ENCODE peak calls at places on chromosome 5, in six cellular contexts. One of them, this sample, is unnamed.

GRCh38 chr5:93930098-93930497 is 188.7 kb upstream of the POU5F2 start:
- DNase-seq in left colon: no peak
- DNase-seq in right cardiac atrium: no peak
- DNase-seq in stimulated activated CD4-positive, alpha-beta T cell treated with anti-CD3 and anti-CD28 coated beads, Interleukin-15, amount 100 ng/mL, for 1 hour: no peak
- DNase-seq in stimulated activated CD8-positive, alpha-beta memory T cell treated with anti-CD3 and anti-CD28 coated beads, Interleukin-15, amount 100 ng/mL, for 4 hours: no peak
- DNase-seq in left ventricle myocardium inferior: no peak
- DNase-seq in this sample: no peak

GRCh38 chr5:93582677-93583524 is at the start of gene NR2F1:
- DNase-seq in left colon: peak; percentile 47
- DNase-seq in right cardiac atrium: peak; percentile 82
- DNase-seq in stimulated activated CD4-positive, alpha-beta T cell treated with anti-CD3 and anti-CD28 coated beads, Interleukin-15, amount 100 ng/mL, for 1 hour: no peak
- DNase-seq in stimulated activated CD8-positive, alpha-beta memory T cell treated with anti-CD3 and anti-CD28 coated beads, Interleukin-15, amount 100 ng/mL, for 4 hours: no peak
- DNase-seq in left ventricle myocardium inferior: no peak
- DNase-seq in this sample: peak; percentile 89

GRCh38 chr5:41083306-41083705 is 12.2 kb upstream of the MROH2B start:
- DNase-seq in left colon: no peak
- DNase-seq in right cardiac atrium: no peak
- DNase-seq in stimulated activated CD4-positive, alpha-beta T cell treated with anti-CD3 and anti-CD28 coated beads, Interleukin-15, amount 100 ng/mL, for 1 hour: no peak
- DNase-seq in stimulated activated CD8-positive, alpha-beta memory T cell treated with anti-CD3 and anti-CD28 coated beads, Interleukin-15, amount 100 ng/mL, for 4 hours: no peak
- DNase-seq in left ventricle myocardium inferior: no peak
- DNase-seq in this sample: no peak

GRCh38 chr5:176144508-176144907 is 93.7 kb upstream of the SIMC1 start:
- DNase-seq in left colon: no peak
- DNase-seq in right cardiac atrium: no peak
- DNase-seq in stimulated activated CD4-positive, alpha-beta T cell treated with anti-CD3 and anti-CD28 coated beads, Interleukin-15, amount 100 ng/mL, for 1 hour: no peak
- DNase-seq in stimulated activated CD8-positive, alpha-beta memory T cell treated with anti-CD3 and anti-CD28 coated beads, Interleukin-15, amount 100 ng/mL, for 4 hours: no peak
- DNase-seq in left ventricle myocardium inferior: no peak
- DNase-seq in this sample: no peak

GRCh38 chr5:177432905-177433657 is 6.6 kb downstream of the GRK6 start:
- DNase-seq in left colon: no peak
- DNase-seq in right cardiac atrium: peak; percentile 48
- DNase-seq in stimulated activated CD4-positive, alpha-beta T cell treated with anti-CD3 and anti-CD28 coated beads, Interleukin-15, amount 100 ng/mL, for 1 hour: no peak
- DNase-seq in stimulated activated CD8-positive, alpha-beta memory T cell treated with anti-CD3 and anti-CD28 coated beads, Interleukin-15, amount 100 ng/mL, for 4 hours: no peak
- DNase-seq in left ventricle myocardium inferior: no peak
- DNase-seq in this sample: no peak

GRCh38 chr5:1419476-1420210 is 25.6 kb downstream of the SLC6A3 start:
- DNase-seq in left colon: no peak
- DNase-seq in right cardiac atrium: no peak
- DNase-seq in stimulated activated CD4-positive, alpha-beta T cell treated with anti-CD3 and anti-CD28 coated beads, Interleukin-15, amount 100 ng/mL, for 1 hour: no peak
- DNase-seq in stimulated activated CD8-positive, alpha-beta memory T cell treated with anti-CD3 and anti-CD28 coated beads, Interleukin-15, amount 100 ng/mL, for 4 hours: no peak
- DNase-seq in left ventricle myocardium inferior: no peak
- DNase-seq in this sample: no peak

GRCh38 chr5:5658226-5658625 is 235.7 kb downstream of the ICE1 start:
- DNase-seq in left colon: peak; percentile 6
- DNase-seq in right cardiac atrium: peak; percentile 58
- DNase-seq in stimulated activated CD4-positive, alpha-beta T cell treated with anti-CD3 and anti-CD28 coated beads, Interleukin-15, amount 100 ng/mL, for 1 hour: no peak
- DNase-seq in stimulated activated CD8-positive, alpha-beta memory T cell treated with anti-CD3 and anti-CD28 coated beads, Interleukin-15, amount 100 ng/mL, for 4 hours: no peak
- DNase-seq in left ventricle myocardium inferior: no peak
- DNase-seq in this sample: peak; percentile 5

GRCh38 chr5:19950897-19951296 is 37.1 kb downstream of the CDH18 start:
- DNase-seq in left colon: no peak
- DNase-seq in right cardiac atrium: no peak
- DNase-seq in stimulated activated CD4-positive, alpha-beta T cell treated with anti-CD3 and anti-CD28 coated beads, Interleukin-15, amount 100 ng/mL, for 1 hour: no peak
- DNase-seq in stimulated activated CD8-positive, alpha-beta memory T cell treated with anti-CD3 and anti-CD28 coated beads, Interleukin-15, amount 100 ng/mL, for 4 hours: no peak
- DNase-seq in left ventricle myocardium inferior: no peak
- DNase-seq in this sample: no peak

GRCh38 chr5:109692011-109692410 is 2.3 kb downstream of the MAN2A1 start:
- DNase-seq in left colon: no peak
- DNase-seq in right cardiac atrium: no peak
- DNase-seq in stimulated activated CD4-positive, alpha-beta T cell treated with anti-CD3 and anti-CD28 coated beads, Interleukin-15, amount 100 ng/mL, for 1 hour: no peak
- DNase-seq in stimulated activated CD8-positive, alpha-beta memory T cell treated with anti-CD3 and anti-CD28 coated beads, Interleukin-15, amount 100 ng/mL, for 4 hours: no peak
- DNase-seq in left ventricle myocardium inferior: no peak
- DNase-seq in this sample: no peak

GRCh38 chr5:124660229-124661093 is 86.0 kb downstream of the ZNF608 start:
- DNase-seq in left colon: no peak
- DNase-seq in right cardiac atrium: no peak
- DNase-seq in stimulated activated CD4-positive, alpha-beta T cell treated with anti-CD3 and anti-CD28 coated beads, Interleukin-15, amount 100 ng/mL, for 1 hour: no peak
- DNase-seq in stimulated activated CD8-positive, alpha-beta memory T cell treated with anti-CD3 and anti-CD28 coated beads, Interleukin-15, amount 100 ng/mL, for 4 hours: no peak
- DNase-seq in left ventricle myocardium inferior: no peak
- DNase-seq in this sample: no peak

GRCh38 chr5:132363431-132364112 is 5.9 kb upstream of the SLC22A5 start:
- DNase-seq in left colon: no peak
- DNase-seq in right cardiac atrium: no peak
- DNase-seq in stimulated activated CD4-positive, alpha-beta T cell treated with anti-CD3 and anti-CD28 coated beads, Interleukin-15, amount 100 ng/mL, for 1 hour: no peak
- DNase-seq in stimulated activated CD8-positive, alpha-beta memory T cell treated with anti-CD3 and anti-CD28 coated beads, Interleukin-15, amount 100 ng/mL, for 4 hours: no peak
- DNase-seq in left ventricle myocardium inferior: no peak
- DNase-seq in this sample: no peak

GRCh38 chr5:111453747-111454146 is 58.6 kb downstream of the STARD4 start:
- DNase-seq in left colon: no peak
- DNase-seq in right cardiac atrium: no peak
- DNase-seq in stimulated activated CD4-positive, alpha-beta T cell treated with anti-CD3 and anti-CD28 coated beads, Interleukin-15, amount 100 ng/mL, for 1 hour: no peak
- DNase-seq in stimulated activated CD8-positive, alpha-beta memory T cell treated with anti-CD3 and anti-CD28 coated beads, Interleukin-15, amount 100 ng/mL, for 4 hours: no peak
- DNase-seq in left ventricle myocardium inferior: no peak
- DNase-seq in this sample: no peak

GRCh38 chr5:60549841-60550240 is 150.1 kb downstream of the DEPDC1B start:
- DNase-seq in left colon: no peak
- DNase-seq in right cardiac atrium: no peak
- DNase-seq in stimulated activated CD4-positive, alpha-beta T cell treated with anti-CD3 and anti-CD28 coated beads, Interleukin-15, amount 100 ng/mL, for 1 hour: no peak
- DNase-seq in stimulated activated CD8-positive, alpha-beta memory T cell treated with anti-CD3 and anti-CD28 coated beads, Interleukin-15, amount 100 ng/mL, for 4 hours: no peak
- DNase-seq in left ventricle myocardium inferior: no peak
- DNase-seq in this sample: no peak

GRCh38 chr5:1479066-1479465 is 33.8 kb upstream of the SLC6A3 start:
- DNase-seq in left colon: no peak
- DNase-seq in right cardiac atrium: no peak
- DNase-seq in stimulated activated CD4-positive, alpha-beta T cell treated with anti-CD3 and anti-CD28 coated beads, Interleukin-15, amount 100 ng/mL, for 1 hour: no peak
- DNase-seq in stimulated activated CD8-positive, alpha-beta memory T cell treated with anti-CD3 and anti-CD28 coated beads, Interleukin-15, amount 100 ng/mL, for 4 hours: no peak
- DNase-seq in left ventricle myocardium inferior: no peak
- DNase-seq in this sample: no peak

GRCh38 chr5:133562554-133562953 is 49.8 kb downstream of the FSTL4 start:
- DNase-seq in left colon: no peak
- DNase-seq in right cardiac atrium: no peak
- DNase-seq in stimulated activated CD4-positive, alpha-beta T cell treated with anti-CD3 and anti-CD28 coated beads, Interleukin-15, amount 100 ng/mL, for 1 hour: no peak
- DNase-seq in stimulated activated CD8-positive, alpha-beta memory T cell treated with anti-CD3 and anti-CD28 coated beads, Interleukin-15, amount 100 ng/mL, for 4 hours: no peak
- DNase-seq in left ventricle myocardium inferior: no peak
- DNase-seq in this sample: no peak

GRCh38 chr5:54909911-54910870 is 75.2 kb downstream of the ESM1 start:
- DNase-seq in left colon: no peak
- DNase-seq in right cardiac atrium: no peak
- DNase-seq in stimulated activated CD4-positive, alpha-beta T cell treated with anti-CD3 and anti-CD28 coated beads, Interleukin-15, amount 100 ng/mL, for 1 hour: no peak
- DNase-seq in stimulated activated CD8-positive, alpha-beta memory T cell treated with anti-CD3 and anti-CD28 coated beads, Interleukin-15, amount 100 ng/mL, for 4 hours: no peak
- DNase-seq in left ventricle myocardium inferior: no peak
- DNase-seq in this sample: no peak

GRCh38 chr5:68839019-68839552 is 254.7 kb upstream of the SLC30A5 start:
- DNase-seq in left colon: no peak
- DNase-seq in right cardiac atrium: no peak
- DNase-seq in stimulated activated CD4-positive, alpha-beta T cell treated with anti-CD3 and anti-CD28 coated beads, Interleukin-15, amount 100 ng/mL, for 1 hour: no peak
- DNase-seq in stimulated activated CD8-positive, alpha-beta memory T cell treated with anti-CD3 and anti-CD28 coated beads, Interleukin-15, amount 100 ng/mL, for 4 hours: no peak
- DNase-seq in left ventricle myocardium inferior: no peak
- DNase-seq in this sample: no peak

GRCh38 chr5:107213025-107213424 is 457.7 kb downstream of the EFNA5 start:
- DNase-seq in left colon: no peak
- DNase-seq in right cardiac atrium: peak; percentile 16
- DNase-seq in stimulated activated CD4-positive, alpha-beta T cell treated with anti-CD3 and anti-CD28 coated beads, Interleukin-15, amount 100 ng/mL, for 1 hour: no peak
- DNase-seq in stimulated activated CD8-positive, alpha-beta memory T cell treated with anti-CD3 and anti-CD28 coated beads, Interleukin-15, amount 100 ng/mL, for 4 hours: no peak
- DNase-seq in left ventricle myocardium inferior: no peak
- DNase-seq in this sample: no peak

GRCh38 chr5:35651002-35651756 is 33.5 kb downstream of the SPEF2 start:
- DNase-seq in left colon: peak; percentile 28
- DNase-seq in right cardiac atrium: no peak
- DNase-seq in stimulated activated CD4-positive, alpha-beta T cell treated with anti-CD3 and anti-CD28 coated beads, Interleukin-15, amount 100 ng/mL, for 1 hour: peak; percentile 26
- DNase-seq in stimulated activated CD8-positive, alpha-beta memory T cell treated with anti-CD3 and anti-CD28 coated beads, Interleukin-15, amount 100 ng/mL, for 4 hours: peak; percentile 41
- DNase-seq in left ventricle myocardium inferior: no peak
- DNase-seq in this sample: peak; percentile 17

GRCh38 chr5:178230879-178231735 is 1.5 kb downstream of the PHYKPL start:
- DNase-seq in left colon: no peak
- DNase-seq in right cardiac atrium: peak; percentile 75
- DNase-seq in stimulated activated CD4-positive, alpha-beta T cell treated with anti-CD3 and anti-CD28 coated beads, Interleukin-15, amount 100 ng/mL, for 1 hour: no peak
- DNase-seq in stimulated activated CD8-positive, alpha-beta memory T cell treated with anti-CD3 and anti-CD28 coated beads, Interleukin-15, amount 100 ng/mL, for 4 hours: no peak
- DNase-seq in left ventricle myocardium inferior: peak; percentile 26
- DNase-seq in this sample: no peak

GRCh38 chr5:79922626-79923025 is 68.4 kb downstream of the MTX3 start:
- DNase-seq in left colon: no peak
- DNase-seq in right cardiac atrium: no peak
- DNase-seq in stimulated activated CD4-positive, alpha-beta T cell treated with anti-CD3 and anti-CD28 coated beads, Interleukin-15, amount 100 ng/mL, for 1 hour: no peak
- DNase-seq in stimulated activated CD8-positive, alpha-beta memory T cell treated with anti-CD3 and anti-CD28 coated beads, Interleukin-15, amount 100 ng/mL, for 4 hours: no peak
- DNase-seq in left ventricle myocardium inferior: no peak
- DNase-seq in this sample: no peak

GRCh38 chr5:107779472-107779871 is 108.7 kb upstream of the EFNA5 start:
- DNase-seq in left colon: no peak
- DNase-seq in right cardiac atrium: no peak
- DNase-seq in stimulated activated CD4-positive, alpha-beta T cell treated with anti-CD3 and anti-CD28 coated beads, Interleukin-15, amount 100 ng/mL, for 1 hour: no peak
- DNase-seq in stimulated activated CD8-positive, alpha-beta memory T cell treated with anti-CD3 and anti-CD28 coated beads, Interleukin-15, amount 100 ng/mL, for 4 hours: no peak
- DNase-seq in left ventricle myocardium inferior: no peak
- DNase-seq in this sample: no peak

GRCh38 chr5:77970891-77971290 is 194.8 kb upstream of the TBCA start:
- DNase-seq in left colon: no peak
- DNase-seq in right cardiac atrium: no peak
- DNase-seq in stimulated activated CD4-positive, alpha-beta T cell treated with anti-CD3 and anti-CD28 coated beads, Interleukin-15, amount 100 ng/mL, for 1 hour: no peak
- DNase-seq in stimulated activated CD8-positive, alpha-beta memory T cell treated with anti-CD3 and anti-CD28 coated beads, Interleukin-15, amount 100 ng/mL, for 4 hours: no peak
- DNase-seq in left ventricle myocardium inferior: no peak
- DNase-seq in this sample: no peak

GRCh38 chr5:179357036-179357435 is 11.8 kb upstream of the ADAMTS2 start:
- DNase-seq in left colon: no peak
- DNase-seq in right cardiac atrium: peak; percentile 42
- DNase-seq in stimulated activated CD4-positive, alpha-beta T cell treated with anti-CD3 and anti-CD28 coated beads, Interleukin-15, amount 100 ng/mL, for 1 hour: no peak
- DNase-seq in stimulated activated CD8-positive, alpha-beta memory T cell treated with anti-CD3 and anti-CD28 coated beads, Interleukin-15, amount 100 ng/mL, for 4 hours: no peak
- DNase-seq in left ventricle myocardium inferior: no peak
- DNase-seq in this sample: no peak

GRCh38 chr5:131256507-131256823 is 7.4 kb upstream of the CDC42SE2 start:
- DNase-seq in left colon: no peak
- DNase-seq in right cardiac atrium: no peak
- DNase-seq in stimulated activated CD4-positive, alpha-beta T cell treated with anti-CD3 and anti-CD28 coated beads, Interleukin-15, amount 100 ng/mL, for 1 hour: no peak
- DNase-seq in stimulated activated CD8-positive, alpha-beta memory T cell treated with anti-CD3 and anti-CD28 coated beads, Interleukin-15, amount 100 ng/mL, for 4 hours: no peak
- DNase-seq in left ventricle myocardium inferior: no peak
- DNase-seq in this sample: no peak

GRCh38 chr5:171770153-171770552 is 15.5 kb upstream of the SMIM23 start:
- DNase-seq in left colon: no peak
- DNase-seq in right cardiac atrium: no peak
- DNase-seq in stimulated activated CD4-positive, alpha-beta T cell treated with anti-CD3 and anti-CD28 coated beads, Interleukin-15, amount 100 ng/mL, for 1 hour: no peak
- DNase-seq in stimulated activated CD8-positive, alpha-beta memory T cell treated with anti-CD3 and anti-CD28 coated beads, Interleukin-15, amount 100 ng/mL, for 4 hours: no peak
- DNase-seq in left ventricle myocardium inferior: no peak
- DNase-seq in this sample: no peak

GRCh38 chr5:57776035-57776434 is 293.4 kb upstream of the ACTBL2 start:
- DNase-seq in left colon: no peak
- DNase-seq in right cardiac atrium: no peak
- DNase-seq in stimulated activated CD4-positive, alpha-beta T cell treated with anti-CD3 and anti-CD28 coated beads, Interleukin-15, amount 100 ng/mL, for 1 hour: no peak
- DNase-seq in stimulated activated CD8-positive, alpha-beta memory T cell treated with anti-CD3 and anti-CD28 coated beads, Interleukin-15, amount 100 ng/mL, for 4 hours: no peak
- DNase-seq in left ventricle myocardium inferior: no peak
- DNase-seq in this sample: no peak

GRCh38 chr5:130528474-130528873 is 624.2 kb downstream of the CHSY3 start:
- DNase-seq in left colon: no peak
- DNase-seq in right cardiac atrium: no peak
- DNase-seq in stimulated activated CD4-positive, alpha-beta T cell treated with anti-CD3 and anti-CD28 coated beads, Interleukin-15, amount 100 ng/mL, for 1 hour: no peak
- DNase-seq in stimulated activated CD8-positive, alpha-beta memory T cell treated with anti-CD3 and anti-CD28 coated beads, Interleukin-15, amount 100 ng/mL, for 4 hours: no peak
- DNase-seq in left ventricle myocardium inferior: no peak
- DNase-seq in this sample: no peak

GRCh38 chr5:159782995-159783300 is 133.3 kb upstream of the ADRA1B start:
- DNase-seq in left colon: no peak
- DNase-seq in right cardiac atrium: no peak
- DNase-seq in stimulated activated CD4-positive, alpha-beta T cell treated with anti-CD3 and anti-CD28 coated beads, Interleukin-15, amount 100 ng/mL, for 1 hour: no peak
- DNase-seq in stimulated activated CD8-positive, alpha-beta memory T cell treated with anti-CD3 and anti-CD28 coated beads, Interleukin-15, amount 100 ng/mL, for 4 hours: no peak
- DNase-seq in left ventricle myocardium inferior: no peak
- DNase-seq in this sample: no peak